ENCODE peak calls at places on chromosome 3, in eight cellular contexts. L, S, V, M, H, E, K and U are unnamed samples.

GRCh38 chr3:183272792-183273191 is 19.7 kb downstream of the B3GNT5 start:
- DNase-seq in L (no peak), S (no peak), V (no peak), M (no peak), H (no peak), E (no peak), K (no peak), U (no peak)

GRCh38 chr3:164393171-164393570 is 685.1 kb downstream of the SI start:
- DNase-seq in L (no peak), S (no peak), V (no peak), M (no peak), H (no peak), E (no peak), K (no peak), U (no peak)

GRCh38 chr3:139318826-139319225 is 25.0 kb upstream of the MRPS22 start:
- DNase-seq in L (no peak), S (no peak), V (no peak), M (peak; percentile 26), H (no peak), E (no peak), K (no peak), U (no peak)

GRCh38 chr3:194732617-194733016 is 46.9 kb downstream of the FAM43A start:
- DNase-seq in L (no peak), S (no peak), V (no peak), M (no peak), H (no peak), E (no peak), K (no peak), U (no peak)

GRCh38 chr3:101848754-101849713 is at the start of gene NFKBIZ:
- DNase-seq in L (peak; percentile 97), S (peak; percentile 98), V (peak; percentile 94), M (peak; percentile 97), H (peak; percentile 90), E (peak; percentile 98), K (peak; percentile 96), U (peak; percentile 92)

GRCh38 chr3:8990266-8991215 is 27.3 kb upstream of the RAD18 start:
- DNase-seq in L (no peak), S (peak; percentile 80), V (peak; percentile 45), M (peak; percentile 56), H (no peak), E (no peak), K (no peak), U (no peak)

GRCh38 chr3:156382458-156383346 is 172.2 kb downstream of the SSR3 start:
- DNase-seq in L (no peak), S (peak; percentile 46), V (peak; percentile 17), M (no peak), H (peak; percentile 30), E (peak; percentile 62), K (no peak), U (no peak)

GRCh38 chr3:52890735-52891134 is 6.6 kb downstream of the STIMATE start:
- DNase-seq in L (no peak), S (no peak), V (no peak), M (no peak), H (no peak), E (no peak), K (no peak), U (peak; percentile 22)

GRCh38 chr3:16999871-17000270 is 115.1 kb downstream of the PLCL2 start:
- DNase-seq in L (no peak), S (no peak), V (no peak), M (no peak), H (no peak), E (no peak), K (no peak), U (no peak)

GRCh38 chr3:194632983-194633348 is 253 bp downstream of the TMEM44 start:
- DNase-seq in L (no peak), S (no peak), V (no peak), M (peak; percentile 65), H (no peak), E (no peak), K (no peak), U (no peak)

GRCh38 chr3:138054057-138054456 is 44.1 kb downstream of the CLDN18 start:
- DNase-seq in L (no peak), S (no peak), V (no peak), M (no peak), H (no peak), E (no peak), K (no peak), U (no peak)

GRCh38 chr3:45783667-45784066 is 12.7 kb downstream of the SLC6A20 start:
- DNase-seq in L (no peak), S (no peak), V (no peak), M (no peak), H (no peak), E (no peak), K (no peak), U (no peak)

GRCh38 chr3:192642651-192643050 is 84.7 kb downstream of the FGF12 start:
- DNase-seq in L (no peak), S (no peak), V (no peak), M (no peak), H (no peak), E (no peak), K (no peak), U (no peak)

GRCh38 chr3:175358935-175359334 is 499.8 kb downstream of the NAALADL2 start:
- DNase-seq in L (no peak), S (no peak), V (no peak), M (no peak), H (no peak), E (no peak), K (no peak), U (no peak)

GRCh38 chr3:51307458-51307857 is 77.6 kb upstream of the MANF start:
- DNase-seq in L (no peak), S (no peak), V (no peak), M (no peak), H (no peak), E (no peak), K (no peak), U (no peak)

GRCh38 chr3:128006471-128007424 is 45.5 kb upstream of the SEC61A1 start:
- DNase-seq in L (no peak), S (no peak), V (no peak), M (no peak), H (no peak), E (no peak), K (no peak), U (no peak)

GRCh38 chr3:60580826-60581225 is 670.4 kb downstream of the FHIT start:
- DNase-seq in L (no peak), S (no peak), V (no peak), M (no peak), H (no peak), E (no peak), K (no peak), U (no peak)

GRCh38 chr3:146142757-146143156 is 18.2 kb downstream of the PLOD2 start:
- DNase-seq in L (no peak), S (peak; percentile 39), V (peak; percentile 53), M (no peak), H (no peak), E (no peak), K (no peak), U (no peak)

GRCh38 chr3:155426524-155427230 is 133.2 kb upstream of the STRIT1 start:
- DNase-seq in L (no peak), S (no peak), V (peak; percentile 17), M (no peak), H (no peak), E (no peak), K (no peak), U (no peak)

GRCh38 chr3:131705099-131705498 is 202.3 kb upstream of the MRPL3 start:
- DNase-seq in L (no peak), S (no peak), V (no peak), M (no peak), H (no peak), E (no peak), K (no peak), U (no peak)

GRCh38 chr3:169131695-169132464 is 531.6 kb downstream of the MECOM start:
- DNase-seq in L (no peak), S (no peak), V (no peak), M (no peak), H (peak; percentile 46), E (no peak), K (no peak), U (no peak)

GRCh38 chr3:12695112-12695511 is 31.2 kb upstream of the RAF1 start:
- DNase-seq in L (no peak), S (no peak), V (no peak), M (no peak), H (no peak), E (no peak), K (no peak), U (no peak)

GRCh38 chr3:122183893-122184590 is 574 bp downstream of the CASR start:
- DNase-seq in L (peak; percentile 61), S (no peak), V (no peak), M (no peak), H (no peak), E (no peak), K (no peak), U (no peak)

GRCh38 chr3:126982522-126983175 is at the start of gene PLXNA1:
- DNase-seq in L (peak; percentile 90), S (peak; percentile 99), V (peak; percentile 55), M (peak; percentile 81), H (peak; percentile 82), E (peak; percentile 98), K (peak; percentile 63), U (peak; percentile 84)

GRCh38 chr3:154956815-154957214 is 123.3 kb upstream of the MME start:
- DNase-seq in L (no peak), S (no peak), V (no peak), M (no peak), H (no peak), E (no peak), K (no peak), U (no peak)

GRCh38 chr3:172760406-172760805 is 9.9 kb downstream of the ECT2 start:
- DNase-seq in L (no peak), S (peak; percentile 21), V (peak; percentile 32), M (no peak), H (no peak), E (no peak), K (no peak), U (no peak)

GRCh38 chr3:24361661-24362060 is 133.0 kb downstream of the THRB start:
- DNase-seq in L (no peak), S (no peak), V (no peak), M (no peak), H (no peak), E (no peak), K (no peak), U (no peak)

GRCh38 chr3:152322756-152323155 is 54.0 kb downstream of the MBNL1 start:
- DNase-seq in L (no peak), S (no peak), V (no peak), M (no peak), H (no peak), E (peak; percentile 13), K (no peak), U (no peak)

GRCh38 chr3:53192608-53193007 is 31.6 kb downstream of the PRKCD start:
- DNase-seq in L (no peak), S (no peak), V (no peak), M (no peak), H (no peak), E (peak; percentile 47), K (no peak), U (no peak)

GRCh38 chr3:65284971-65285370 is 597.2 kb upstream of the ADAMTS9 start:
- DNase-seq in L (no peak), S (no peak), V (no peak), M (no peak), H (no peak), E (no peak), K (no peak), U (no peak)

GRCh38 chr3:123767020-123767394 is 117.1 kb downstream of the MYLK start:
- DNase-seq in L (no peak), S (no peak), V (no peak), M (no peak), H (no peak), E (no peak), K (no peak), U (no peak)

GRCh38 chr3:81339040-81339845 is 422.2 kb downstream of the GBE1 start:
- DNase-seq in L (no peak), S (no peak), V (no peak), M (no peak), H (peak; percentile 14), E (peak; percentile 28), K (no peak), U (no peak)

GRCh38 chr3:37986479-37987314 is 3.9 kb upstream of the VILL start:
- DNase-seq in L (peak; percentile 84), S (no peak), V (no peak), M (no peak), H (no peak), E (no peak), K (no peak), U (no peak)

GRCh38 chr3:168249048-168249538 is 153.4 kb upstream of the GOLIM4 start:
- DNase-seq in L (peak; percentile 25), S (peak; percentile 24), V (no peak), M (no peak), H (peak; percentile 56), E (peak; percentile 60), K (no peak), U (no peak)